ENCODE peak calls at places on chromosomes 13 and 19, in six cellular contexts. F, X, A, M, O and H are unnamed samples.

GRCh38 chr13:48505597-48506091 is 27.2 kb downstream of the RCBTB2 start:
- DNase-seq in X (no peak), O (no peak), A (no peak), F (peak), M (no peak), H (no peak)

GRCh38 chr19:12379732-12380443 is 14.4 kb upstream of the ZNF442 start:
- DNase-seq in X (no peak), F (no peak), O (no peak), M (no peak), A (no peak), H (no peak)

GRCh38 chr13:47480941-47481340 is 520.1 kb downstream of the SUCLA2 start:
- DNase-seq in X (no peak), M (no peak), F (no peak), A (no peak), O (no peak), H (no peak)

GRCh38 chr19:47582320-47582909 is 9.5 kb upstream of the ZNF541 start:
- DNase-seq in M (no peak), X (no peak), F (no peak), O (no peak), A (no peak), H (no peak)

GRCh38 chr13:79745141-79745540 is 264.2 kb downstream of the NDFIP2 start:
- DNase-seq in M (no peak), O (peak), F (no peak), X (no peak), A (no peak), H (no peak)

GRCh38 chr13:32165791-32166190 is 134.2 kb downstream of the FRY start:
- DNase-seq in M (no peak), O (no peak), A (no peak), F (no peak), X (no peak), H (no peak)

GRCh38 chr13:28650284-28650683 is 8.6 kb upstream of the POMP start:
- DNase-seq in X (no peak), M (no peak), O (no peak), F (no peak), A (no peak), H (no peak)

GRCh38 chr19:16062789-16063188 is 13.5 kb upstream of the TPM4 start:
- DNase-seq in A (peak), M (no peak), X (peak), F (no peak), O (peak), H (no peak)

GRCh38 chr13:64293923-64294322 is 2878.3 kb upstream of the PCDH20 start:
- DNase-seq in M (no peak), O (no peak), X (no peak), F (no peak), A (no peak), H (no peak)

GRCh38 chr19:51394045-51394836 is 3.9 kb upstream of the C19orf84 start:
- DNase-seq in F (peak), A (peak), X (peak), M (peak), O (peak), H (peak)
- TF ChIP-seq POLR2AphosphoS5 in F (peak), A (peak), X (peak), M (no peak), O (peak), H (peak)

GRCh38 chr19:36152886-36153525 is 759 bp upstream of the COX7A1 start:
- DNase-seq in F (no peak), M (no peak), O (no peak), A (no peak), X (no peak), H (no peak)

GRCh38 chr19:36150586-36150985 is 1.7 kb downstream of the COX7A1 start:
- DNase-seq in O (no peak), X (no peak), F (no peak), A (no peak), M (no peak), H (no peak)

GRCh38 chr19:36149673-36150406 is 2.4 kb downstream of the COX7A1 start:
- DNase-seq in M (peak), F (no peak), O (no peak), X (no peak), A (no peak), H (no peak)

GRCh38 chr19:36152061-36152885 is at the start of gene COX7A1:
- DNase-seq in F (no peak), O (peak), X (no peak), A (no peak), M (peak), H (no peak)

GRCh38 chr19:36151144-36152051 is 849 bp downstream of the COX7A1 start:
- DNase-seq in F (no peak), X (no peak), M (peak), O (no peak), A (no peak), H (no peak)
- TF ChIP-seq POLR2AphosphoS5 in F (no peak), X (peak), M (peak), O (peak), A (peak), H (no peak)

DNA sequence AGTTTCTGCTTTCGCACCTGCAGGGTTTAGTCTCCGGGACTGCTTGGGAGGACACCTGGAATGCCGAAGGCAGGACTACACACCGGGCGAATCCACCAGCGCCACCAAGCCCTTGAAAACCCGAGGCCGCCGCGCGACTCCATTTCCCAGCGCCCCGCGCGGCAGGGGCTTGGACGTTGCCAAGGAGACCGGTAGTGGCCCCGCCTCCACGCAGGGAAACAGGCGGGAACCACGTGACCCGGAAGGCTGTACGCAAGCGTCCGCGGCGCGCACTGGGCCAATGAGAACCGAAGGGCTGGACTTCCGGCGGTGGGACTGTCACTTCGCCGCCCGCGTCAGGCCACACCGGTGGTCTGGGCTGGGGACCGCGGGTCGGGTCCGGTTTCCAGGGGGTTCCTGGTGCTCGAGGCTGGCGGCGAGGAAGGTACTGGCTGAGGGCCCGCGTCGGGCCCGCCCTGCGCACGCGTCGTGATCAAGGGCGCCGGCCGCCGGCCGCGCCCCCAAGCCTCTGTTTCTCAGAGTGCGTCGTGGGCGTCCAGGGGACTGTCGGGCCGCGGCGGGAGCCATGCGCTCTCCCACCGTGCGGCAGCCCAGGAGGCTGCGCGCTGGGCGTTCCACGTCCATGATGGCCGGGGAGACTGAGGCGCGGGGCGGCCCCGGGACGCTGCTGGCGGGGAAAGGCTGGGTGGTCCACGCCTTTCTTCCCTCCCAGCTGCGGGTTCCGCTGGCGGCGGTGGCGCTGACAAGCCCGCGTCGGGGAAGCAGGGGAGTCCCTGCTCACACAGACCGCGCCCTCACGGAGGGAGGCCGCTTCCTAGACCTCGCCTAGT is at the start of gene ZNF324:
- DNase-seq in M (peak), F (peak), X (peak), O (peak), A (peak), H (peak)
- TF ChIP-seq POLR2AphosphoS5 in M (peak), F (peak), X (peak), O (peak), A (no peak), H (peak)

GRCh38 chr13:33817843-33818661 is at the start of gene RFC3:
- DNase-seq in X (peak), M (peak), O (peak), F (peak), A (peak), H (peak)
- TF ChIP-seq POLR2AphosphoS5 in X (peak), M (peak), O (peak), F (peak), A (peak), H (peak)

DNA sequence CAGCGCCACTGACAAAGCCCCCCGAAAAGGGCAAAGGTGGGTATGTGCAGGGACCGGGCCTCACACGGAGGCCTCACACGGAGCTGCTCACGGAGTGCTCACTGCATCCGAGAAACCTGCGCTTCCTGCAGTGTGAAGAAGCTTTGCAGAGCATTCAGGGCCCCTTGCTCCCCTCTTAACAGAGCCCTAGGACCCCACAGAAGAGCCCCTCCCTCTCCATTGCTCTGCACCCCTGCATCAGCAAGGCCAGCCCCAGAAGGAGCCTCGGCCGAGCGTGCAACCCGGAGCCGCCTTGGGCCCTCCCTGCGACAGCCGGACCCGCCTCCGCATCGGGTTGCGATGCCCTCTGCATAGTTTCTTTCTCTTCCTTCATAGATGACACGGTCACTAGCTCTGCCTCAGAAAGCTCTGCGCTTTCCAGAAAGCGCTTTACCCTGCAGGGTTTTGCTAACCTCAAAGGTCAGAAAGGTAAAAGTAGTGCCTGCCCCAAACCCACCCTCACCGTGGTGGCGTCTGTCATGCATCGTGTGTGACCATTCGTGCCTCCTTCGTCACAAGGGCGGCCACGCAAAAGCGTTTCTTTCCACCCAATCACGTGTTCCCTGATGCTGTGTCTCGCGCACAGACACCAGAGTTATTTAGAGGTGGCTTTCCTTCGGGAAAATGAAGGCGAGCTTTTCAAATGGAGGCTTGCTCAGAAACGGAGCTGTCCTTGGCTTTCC is 15.7 kb upstream of the F7 start:
- DNase-seq in A (no peak), X (no peak), F (no peak), M (peak), O (no peak), H (no peak)
- TF ChIP-seq POLR2AphosphoS5 in A (peak), X (no peak), F (no peak), M (no peak), O (no peak), H (no peak)

GRCh38 chr19:50313812-50314536 is 15.2 kb downstream of the KCNC3 start:
- DNase-seq in O (no peak), F (no peak), X (no peak), M (peak), A (peak), H (no peak)
- TF ChIP-seq POLR2AphosphoS5 in O (no peak), F (no peak), X (no peak), M (no peak), A (peak), H (no peak)

GRCh38 chr13:99774644-99775043 is 196.9 kb downstream of the ZIC5 start:
- DNase-seq in M (no peak), O (no peak), X (no peak), F (no peak), A (no peak), H (no peak)
- TF ChIP-seq POLR2AphosphoS5 in M (no peak), O (no peak), X (no peak), F (no peak), A (no peak), H (no peak)

DNA sequence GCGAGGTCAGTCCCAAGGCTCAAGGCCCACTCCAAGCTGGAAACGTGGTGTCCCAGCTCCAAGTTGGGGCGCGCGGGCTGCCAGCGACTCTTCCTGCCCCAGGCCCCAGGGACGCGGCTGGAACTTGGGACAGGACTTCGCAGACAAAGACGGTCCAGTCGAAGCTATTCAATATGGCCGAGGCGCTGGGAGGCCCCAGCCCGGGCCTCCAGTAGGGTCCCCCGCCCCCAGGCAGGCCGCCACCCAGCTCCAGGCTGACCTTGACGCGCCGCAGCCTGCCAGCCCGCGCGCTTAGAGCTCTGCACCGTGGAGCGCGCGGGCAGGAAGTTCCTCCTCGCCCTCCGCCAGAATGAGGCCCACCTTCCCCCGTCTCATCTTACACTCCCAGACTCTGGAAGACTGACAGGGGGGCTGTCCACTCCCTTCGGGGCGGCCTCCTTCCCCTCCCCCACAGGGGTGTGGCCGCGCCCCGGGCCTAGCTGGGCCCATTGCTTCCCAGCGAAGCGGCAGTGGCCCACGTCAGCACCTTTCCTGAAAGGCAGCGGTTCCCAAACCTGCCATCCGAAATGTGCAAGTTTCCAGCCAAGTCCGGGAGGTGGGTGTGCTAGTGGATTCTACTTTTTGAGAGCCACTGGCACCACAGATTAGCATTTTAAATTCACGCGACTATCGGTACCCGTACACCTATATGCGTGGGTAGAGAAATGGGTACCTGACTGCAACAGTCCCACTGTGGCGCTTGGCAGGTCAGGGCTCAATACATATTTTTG is at the start of gene CCDC8:
- DNase-seq in M (peak), O (no peak), F (no peak), X (no peak), A (peak), H (no peak)
- TF ChIP-seq POLR2AphosphoS5 in M (peak), O (no peak), F (no peak), X (no peak), A (peak), H (no peak)

GRCh38 chr13:39129253-39129652 is 91.0 kb downstream of the NHLRC3 start:
- DNase-seq in A (no peak), O (no peak), X (no peak), F (no peak), M (no peak), H (no peak)
- TF ChIP-seq POLR2AphosphoS5 in A (no peak), O (no peak), X (no peak), F (no peak), M (no peak), H (no peak)

GRCh38 chr19:38930776-38931761 is at the start of gene MRPS12:
- DNase-seq in F (peak), M (no peak), O (peak), X (peak), A (no peak), H (peak)
- TF ChIP-seq POLR2AphosphoS5 in F (peak), M (peak), O (peak), X (peak), A (peak), H (peak)